ENCODE peak calls at places on chromosomes 3 and 15, in four cellular contexts. One of them, this sample, is unnamed.
A peak's percentile ranks its signal among the peaks of the same experiment; 100 is the strongest.

GRCh38 chr15:69919816-69920215 is 177.9 kb downstream of the TLE3 start:
- DNase-seq in A549: no peak
- DNase-seq in stomach: no peak
- DNase-seq in H1: no peak
- DNase-seq in this sample: no peak

GRCh38 chr3:59559721-59560514 is 510.1 kb upstream of the CFAP20DC start:
- DNase-seq in A549: peak; percentile 62
- DNase-seq in stomach: no peak
- DNase-seq in H1: no peak
- DNase-seq in this sample: no peak

GRCh38 chr3:149393355-149394165 is 16.1 kb upstream of the TM4SF1 start:
- DNase-seq in A549: peak; percentile 89
- DNase-seq in stomach: peak; percentile 84
- DNase-seq in H1: peak; percentile 65
- DNase-seq in this sample: peak; percentile 86

GRCh38 chr15:55791576-55792400 is 48.8 kb upstream of the PRTG start:
- DNase-seq in A549: peak; percentile 27
- DNase-seq in stomach: no peak
- DNase-seq in H1: no peak
- DNase-seq in this sample: no peak

GRCh38 chr15:48677821-48678220 is 32.3 kb upstream of the FBN1 start:
- DNase-seq in A549: no peak
- DNase-seq in stomach: no peak
- DNase-seq in H1: no peak
- DNase-seq in this sample: no peak

GRCh38 chr15:87365221-87365620 is 891.3 kb downstream of the NTRK3 start:
- DNase-seq in A549: no peak
- DNase-seq in stomach: no peak
- DNase-seq in H1: no peak
- DNase-seq in this sample: no peak

GRCh38 chr3:24254649-24255048 is 240.0 kb downstream of the THRB start:
- DNase-seq in A549: no peak
- DNase-seq in stomach: no peak
- DNase-seq in H1: no peak
- DNase-seq in this sample: no peak

GRCh38 chr15:83653639-83654378 is at the start of gene ADAMTSL3:
- DNase-seq in A549: peak; percentile 49
- DNase-seq in stomach: peak; percentile 81
- DNase-seq in H1: peak; percentile 78
- DNase-seq in this sample: peak; percentile 83

GRCh38 chr15:74954515-74954914 is 2.1 kb downstream of the RPP25 start:
- DNase-seq in A549: no peak
- DNase-seq in stomach: no peak
- DNase-seq in H1: no peak
- DNase-seq in this sample: no peak

GRCh38 chr3:44596631-44597030 is 11.9 kb downstream of the ZNF660 start:
- DNase-seq in A549: no peak
- DNase-seq in stomach: no peak
- DNase-seq in H1: no peak
- DNase-seq in this sample: no peak

GRCh38 chr3:128317698-128318231 is 148.9 kb downstream of the DNAJB8 start:
- DNase-seq in A549: no peak
- DNase-seq in stomach: peak; percentile 18
- DNase-seq in H1: peak; percentile 44
- DNase-seq in this sample: peak; percentile 87

GRCh38 chr3:108602249-108602934 is 12.9 kb downstream of the DZIP3 start:
- DNase-seq in A549: no peak
- DNase-seq in stomach: no peak
- DNase-seq in H1: no peak
- DNase-seq in this sample: peak; percentile 31

GRCh38 chr3:9395570-9396300 is 1.7 kb upstream of the SETD5 start:
- DNase-seq in A549: no peak
- DNase-seq in stomach: no peak
- DNase-seq in H1: no peak
- DNase-seq in this sample: no peak

GRCh38 chr3:171807806-171808205 is 2.5 kb downstream of the PLD1 start:
- DNase-seq in A549: no peak
- DNase-seq in stomach: no peak
- DNase-seq in H1: no peak
- DNase-seq in this sample: no peak

GRCh38 chr3:46298871-46299607 is 54.9 kb upstream of the CCR2 start:
- DNase-seq in A549: no peak
- DNase-seq in stomach: no peak
- DNase-seq in H1: no peak
- DNase-seq in this sample: no peak

GRCh38 chr15:43775411-43775965 is 1.3 kb downstream of the ELL3 start:
- DNase-seq in A549: peak; percentile 77
- DNase-seq in stomach: peak; percentile 67
- DNase-seq in H1: peak; percentile 66
- DNase-seq in this sample: peak; percentile 80

GRCh38 chr3:178966299-178967183 is 105.1 kb downstream of the ZMAT3 start:
- DNase-seq in A549: peak; percentile 16
- DNase-seq in stomach: no peak
- DNase-seq in H1: no peak
- DNase-seq in this sample: peak; percentile 46

GRCh38 chr3:143119009-143119914 is at the start of gene CHST2:
- DNase-seq in A549: peak; percentile 64
- DNase-seq in stomach: peak; percentile 57
- DNase-seq in H1: peak; percentile 79
- DNase-seq in this sample: peak; percentile 29
- TF ChIP-seq POLR2A in A549: no peak
- TF ChIP-seq POLR2A in stomach: no peak
- TF ChIP-seq POLR2A in H1: no peak
- TF ChIP-seq POLR2A in this sample: no peak

GRCh38 chr3:65893631-65894030 is 145.1 kb downstream of the MAGI1 start:
- DNase-seq in A549: no peak
- DNase-seq in stomach: no peak
- DNase-seq in H1: no peak
- DNase-seq in this sample: no peak
- H3K27ac ChIP-seq in A549: no peak overlapping the region
- H3K27ac ChIP-seq in stomach: no peak overlapping the region
- H3K27ac ChIP-seq in H1: no peak overlapping the region
- H3K27ac ChIP-seq in this sample: no peak overlapping the region

DNA sequence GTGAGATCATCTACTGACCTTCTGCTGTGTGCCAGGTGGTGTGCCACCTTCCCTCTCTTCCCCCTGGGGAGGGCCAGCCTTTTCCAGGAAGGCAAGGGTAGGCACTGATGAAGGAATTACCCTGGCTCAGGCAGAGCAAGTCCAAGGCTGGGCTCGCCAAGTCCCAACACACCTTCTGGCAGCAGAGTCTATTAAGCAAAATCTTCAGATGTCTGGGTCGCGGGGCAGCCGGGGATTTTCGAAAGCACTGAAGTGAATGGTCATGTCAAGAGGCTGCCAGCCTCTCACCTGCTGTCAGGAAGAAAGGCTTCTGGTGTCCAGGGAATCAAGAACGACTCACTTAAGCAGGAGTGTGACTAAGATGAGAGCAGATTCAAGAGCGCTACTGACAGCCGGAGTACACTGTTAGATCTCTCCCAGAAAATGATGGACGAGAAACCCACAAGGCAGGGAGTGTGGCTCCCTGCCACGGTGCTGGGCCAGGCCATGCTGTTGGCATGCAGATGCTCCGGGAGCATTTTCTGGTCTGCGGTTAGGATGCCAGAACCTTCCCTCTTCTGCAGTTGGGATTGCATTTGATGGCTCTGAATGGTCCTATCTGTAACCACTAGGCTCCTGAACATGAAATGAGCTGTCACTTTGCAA is 479.8 kb downstream of the SHQ1 start:
- DNase-seq in A549: no peak
- DNase-seq in stomach: no peak
- DNase-seq in H1: no peak
- DNase-seq in this sample: no peak
- TF ChIP-seq CTCF in A549: no peak
- TF ChIP-seq CTCF in stomach: no peak
- TF ChIP-seq CTCF in H1: no peak
- TF ChIP-seq CTCF in this sample: no peak

GRCh38 chr15:89893696-89894450 is at the start of gene AP3S2:
- DNase-seq in A549: peak; percentile 98
- DNase-seq in stomach: peak; percentile 95
- DNase-seq in H1: peak; percentile 89
- DNase-seq in this sample: peak; percentile 96
- TF ChIP-seq POLR2A in A549: peak; percentile 81
- TF ChIP-seq POLR2A in stomach: no peak
- TF ChIP-seq POLR2A in H1: peak; percentile 89
- TF ChIP-seq POLR2A in this sample: peak; percentile 91

DNA sequence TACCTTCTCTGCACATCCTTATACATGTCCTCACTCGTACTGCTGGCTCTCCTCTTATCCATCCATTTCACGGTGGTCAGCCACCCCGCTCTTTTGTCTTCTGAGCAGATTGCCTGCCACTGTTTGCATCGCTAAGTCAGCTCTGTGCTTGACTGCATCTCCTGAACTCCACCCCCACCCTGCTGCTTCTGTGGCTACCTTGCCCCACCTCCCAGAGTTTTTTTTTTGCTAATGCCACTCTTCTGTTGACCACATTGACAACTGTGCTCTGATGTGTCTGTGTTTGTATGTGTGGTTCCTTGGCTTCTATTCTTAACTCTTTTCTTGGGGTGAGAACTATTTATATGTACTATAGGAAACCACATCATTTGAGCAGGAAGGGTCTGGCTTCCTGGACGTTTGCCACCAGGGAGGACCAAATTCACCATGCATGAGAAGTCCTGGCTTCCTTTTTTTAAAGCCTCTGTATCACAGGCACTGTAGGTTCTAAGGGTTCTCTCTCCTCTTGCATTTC is 12.8 kb upstream of the MTMR10 start:
- DNase-seq in A549: no peak
- DNase-seq in stomach: peak; percentile 36
- DNase-seq in H1: no peak
- DNase-seq in this sample: peak; percentile 24
- H3K27ac ChIP-seq in A549: no peak overlapping the region
- H3K27ac ChIP-seq in stomach: no peak overlapping the region
- H3K27ac ChIP-seq in H1: no peak overlapping the region
- H3K27ac ChIP-seq in this sample: no peak overlapping the region

DNA sequence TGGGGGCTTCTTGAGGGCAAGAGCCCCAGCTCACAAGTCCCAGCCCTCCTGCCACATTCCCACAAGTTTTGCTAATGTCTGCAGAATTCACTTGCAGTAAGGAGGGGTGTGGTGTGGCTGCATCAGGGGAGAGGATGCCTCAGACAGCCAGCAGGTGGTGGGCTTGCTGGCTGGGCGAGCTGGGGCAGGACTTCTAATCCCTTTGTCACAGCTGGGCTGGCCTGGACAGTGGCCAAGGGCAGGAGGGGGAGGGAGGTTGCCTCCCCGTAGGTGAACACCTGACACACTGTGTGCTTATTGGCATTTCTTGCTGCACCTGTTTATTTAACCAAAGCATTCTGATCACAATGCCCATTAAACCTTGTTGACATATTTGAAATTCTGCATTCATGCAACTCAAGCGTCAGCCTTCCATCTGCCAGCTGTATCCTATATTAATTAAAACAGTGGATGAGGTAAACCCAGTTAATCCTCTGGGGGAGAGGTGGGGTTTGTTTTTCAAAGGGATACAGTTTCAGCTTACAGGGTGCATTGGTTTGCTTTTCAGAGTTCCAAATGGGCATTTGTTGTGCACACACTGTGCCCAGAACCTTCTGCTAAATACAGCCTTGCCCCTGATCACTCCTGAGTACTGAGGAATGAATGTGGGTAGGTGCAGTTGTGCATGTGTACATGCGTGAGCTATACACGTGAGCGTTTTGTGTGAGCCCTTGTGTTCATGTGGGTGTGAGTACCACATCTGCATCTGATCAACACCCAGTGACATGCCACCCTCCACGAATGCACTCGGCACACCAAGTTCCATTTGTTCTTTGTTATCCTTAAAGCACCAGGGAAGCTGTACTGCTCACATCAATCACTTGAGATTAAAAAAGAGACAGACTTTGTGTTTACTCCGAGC is 268.7 kb downstream of the XXYLT1 start:
- DNase-seq in A549: peak; percentile 48
- DNase-seq in stomach: peak; percentile 78
- DNase-seq in H1: peak; percentile 59
- DNase-seq in this sample: peak; percentile 64
- TF ChIP-seq CTCF in A549: peak; percentile 25
- TF ChIP-seq CTCF in stomach: peak; percentile 47
- TF ChIP-seq CTCF in H1: peak; percentile 89
- TF ChIP-seq CTCF in this sample: peak; percentile 48

GRCh38 chr15:78075490-78076230 is 1.9 kb downstream of the TBC1D2B start:
- DNase-seq in A549: peak; percentile 38
- DNase-seq in stomach: peak; percentile 64
- DNase-seq in H1: no peak
- DNase-seq in this sample: peak; percentile 80
- TF ChIP-seq POLR2A in A549: no peak
- TF ChIP-seq POLR2A in stomach: no peak
- TF ChIP-seq POLR2A in H1: peak; percentile 38
- TF ChIP-seq POLR2A in this sample: peak; percentile 66

DNA sequence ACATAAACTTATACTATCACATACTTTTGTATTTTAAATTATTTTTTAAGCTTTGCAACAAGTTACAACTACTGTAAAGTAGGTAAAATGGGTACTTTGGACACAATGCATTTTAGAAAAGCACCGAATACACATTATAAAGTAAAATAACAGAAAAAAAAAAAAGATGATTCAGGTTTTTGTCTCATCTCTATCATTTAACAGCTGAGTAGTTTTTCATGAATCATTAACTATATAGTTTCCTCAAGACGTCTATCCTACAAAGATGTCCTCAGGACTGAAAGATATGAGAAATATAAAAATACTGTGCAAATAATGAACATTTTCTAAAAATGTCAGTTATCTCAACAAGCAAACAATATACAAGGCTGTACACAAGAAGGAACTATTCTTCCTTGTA is 46.9 kb downstream of the ANKRD28 start:
- DNase-seq in A549: no peak
- DNase-seq in stomach: no peak
- DNase-seq in H1: no peak
- DNase-seq in this sample: no peak
- H3K27ac ChIP-seq in A549: peak overlapping the region; percentile 82
- H3K27ac ChIP-seq in stomach: no peak overlapping the region
- H3K27ac ChIP-seq in H1: no peak overlapping the region
- H3K27ac ChIP-seq in this sample: no peak overlapping the region

GRCh38 chr3:41075958-41076357 is 123.3 kb upstream of the CTNNB1 start:
- DNase-seq in A549: no peak
- DNase-seq in stomach: no peak
- DNase-seq in H1: no peak
- DNase-seq in this sample: peak; percentile 22
- TF ChIP-seq CTCF in A549: no peak
- TF ChIP-seq CTCF in stomach: no peak
- TF ChIP-seq CTCF in H1: no peak
- TF ChIP-seq CTCF in this sample: no peak